ENCODE peak calls at places on chromosomes 7 and 10, in six cellular contexts. E is CD4-positive, alpha-beta memory T cell; B is colonic mucosa; M is CD8-positive, alpha-beta T cell; N is fibroblast of lung; K is psoas muscle. P is an unnamed sample.
A peak's percentile ranks its signal among the peaks of the same experiment; 100 is the strongest.

GRCh38 chr7:18345641-18346234 is 149.8 kb upstream of the HDAC9 start:
- DNase-seq in E (peak; percentile 26), B (peak; percentile 51), M (peak; percentile 25), N (peak; percentile 36), K (no peak), P (no peak)

GRCh38 chr7:82081644-82082224 is 311.9 kb upstream of the HGF start:
- DNase-seq in E (no peak), B (no peak), M (no peak), N (no peak), K (peak; percentile 39), P (no peak)

GRCh38 chr7:91310829-91311460 is 46.7 kb downstream of the FZD1 start:
- DNase-seq in E (no peak), B (peak; percentile 29), M (no peak), N (peak; percentile 81), K (no peak), P (no peak)

GRCh38 chr7:84337386-84337785 is 142.8 kb upstream of the SEMA3A start:
- DNase-seq in E (no peak), B (no peak), M (no peak), N (peak; percentile 91), K (no peak), P (no peak)

GRCh38 chr7:124124201-124124600 is 91.3 kb upstream of the TMEM229A start:
- DNase-seq in E (no peak), B (no peak), M (no peak), N (no peak), K (no peak), P (no peak)

GRCh38 chr7:128115326-128115820 is 84.1 kb upstream of the LRRC4 start:
- DNase-seq in E (no peak), B (peak; percentile 7), M (no peak), N (no peak), K (no peak), P (no peak)

GRCh38 chr7:30327813-30328212 is 43.4 kb downstream of the ZNRF2 start:
- DNase-seq in E (no peak), B (no peak), M (no peak), N (peak; percentile 56), K (no peak), P (no peak)

GRCh38 chr7:2760098-2760889 is 72.3 kb downstream of the AMZ1 start:
- DNase-seq in E (no peak), B (peak; percentile 92), M (no peak), N (peak; percentile 44), K (peak; percentile 80), P (peak; percentile 28)

GRCh38 chr7:98949336-98950044 is 71.2 kb downstream of the TRRAP start:
- DNase-seq in E (no peak), B (no peak), M (no peak), N (no peak), K (peak; percentile 67), P (peak; percentile 4)

GRCh38 chr10:56348101-56348500 is 13.0 kb downstream of the ZWINT start:
- DNase-seq in E (no peak), B (no peak), M (no peak), N (no peak), K (no peak), P (no peak)

GRCh38 chr7:140655511-140656408 is 15.1 kb upstream of the DENND2A start:
- DNase-seq in E (no peak), B (no peak), M (no peak), N (no peak), K (no peak), P (no peak)

DNA sequence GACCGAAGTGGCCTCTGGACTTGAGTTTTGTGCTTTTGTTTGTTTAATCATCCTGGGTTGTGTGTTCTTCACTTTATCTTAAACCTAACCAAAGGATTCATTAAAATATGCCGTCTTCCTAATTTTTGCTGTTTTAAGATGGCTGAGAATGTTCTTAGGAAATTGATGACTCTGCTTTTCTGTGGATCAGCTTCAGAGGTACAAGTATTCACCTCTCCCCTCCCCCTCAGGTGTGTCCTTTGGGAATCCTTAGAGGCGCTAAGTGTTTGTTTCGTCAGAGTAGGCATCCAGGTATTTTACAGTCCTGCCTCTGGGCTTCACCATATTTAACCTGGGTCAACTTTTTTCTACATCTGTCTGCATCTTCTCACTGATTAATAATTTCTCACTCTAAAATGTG is 1.1 kb downstream of the CCDC126 start:
- DNase-seq in E (no peak), B (no peak), M (no peak), N (no peak), K (no peak), P (no peak)
- H3K4me3 ChIP-seq in E (peak overlapping the region; percentile 67), B (peak overlapping the region; percentile 75), M (peak overlapping the region; percentile 91), N (peak overlapping the region; percentile 76), K (peak overlapping the region; percentile 84), P (peak overlapping the region; percentile 71)

DNA sequence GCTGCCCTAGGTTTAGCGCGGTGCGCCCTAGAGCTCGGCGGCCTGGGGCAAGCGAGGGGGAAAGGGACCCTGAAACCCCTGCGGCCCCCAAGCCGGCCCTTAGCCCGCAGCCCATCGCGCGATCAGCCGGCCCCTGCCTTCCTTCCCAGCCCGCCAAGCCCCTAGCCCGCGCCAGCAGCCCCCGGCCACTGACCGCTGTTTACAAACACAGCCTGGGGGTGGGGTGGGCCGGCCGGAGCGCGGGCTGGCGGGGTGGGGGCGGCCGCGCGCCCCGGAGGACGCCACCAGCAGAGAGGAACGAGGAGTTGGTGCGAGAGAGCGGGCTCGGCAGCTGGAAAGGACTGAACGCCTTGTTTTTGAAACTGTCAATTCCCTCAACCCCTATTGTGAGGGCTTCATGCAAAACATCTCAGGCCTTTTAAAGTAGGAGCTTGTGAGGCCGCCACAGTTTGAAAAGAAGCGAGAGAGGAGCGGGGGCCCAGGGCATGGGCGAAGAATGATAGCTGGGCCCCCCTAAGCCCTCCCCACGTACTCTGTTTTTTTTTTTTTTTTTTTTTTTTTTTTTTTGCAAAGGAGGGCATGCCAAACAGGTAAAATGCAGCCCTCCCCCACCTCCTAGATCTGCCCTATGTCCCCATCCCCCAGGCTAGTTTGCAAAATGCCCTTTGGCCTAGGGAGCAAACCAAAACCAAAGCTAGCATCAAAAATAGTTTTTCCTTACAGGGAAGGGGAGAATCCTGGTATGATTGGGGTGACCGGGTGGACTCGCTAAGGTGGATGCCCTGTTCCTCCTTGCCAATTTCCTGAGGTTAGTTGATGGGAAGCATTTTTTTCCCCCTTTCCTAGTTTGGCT is 15.0 kb downstream of the SKIDA1 start:
- DNase-seq in E (no peak), B (no peak), M (no peak), N (peak; percentile 35), K (no peak), P (no peak)
- H3K27me3 ChIP-seq in E (peaks cover 32% of the 10 kb centered on the region), B (peaks cover 30% of the 10 kb centered on the region), M (peaks cover 29% of the 10 kb centered on the region), N (no peaks in the 10 kb centered on the region), K (no peaks in the 10 kb centered on the region), P (no peaks in the 10 kb centered on the region)

DNA sequence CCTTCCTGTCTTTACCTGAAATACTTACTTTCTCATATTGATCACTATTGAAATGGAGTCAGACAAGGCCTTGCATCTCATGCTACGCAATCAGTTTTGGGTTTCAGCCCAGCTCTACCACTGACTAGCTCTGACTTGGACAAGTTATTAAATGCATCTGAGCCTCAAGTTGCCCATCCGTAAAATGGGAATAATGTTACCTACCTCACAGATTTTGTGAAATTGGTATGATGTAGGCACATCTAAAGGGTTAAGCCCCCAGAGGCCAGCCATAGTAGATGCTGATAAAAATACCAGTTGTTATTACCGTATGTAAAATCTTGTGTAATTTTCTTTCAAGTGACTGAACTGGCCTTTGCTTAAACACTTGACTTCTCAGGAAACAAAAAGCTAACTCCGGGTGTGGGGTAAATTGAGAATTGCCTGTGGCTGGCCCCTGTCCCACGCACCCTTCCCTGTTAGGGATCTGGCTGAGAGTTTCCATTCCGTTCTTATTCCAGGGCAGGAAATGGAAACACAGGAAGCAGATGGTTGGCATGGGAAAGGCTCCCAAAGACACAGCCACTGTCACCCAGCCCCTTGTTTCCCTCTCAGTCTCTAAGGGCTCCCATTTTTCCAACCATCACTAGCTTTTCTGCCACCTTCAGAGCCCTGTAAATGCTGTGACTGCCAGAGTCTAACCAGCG is 7.6 kb downstream of the DUSP5 start:
- DNase-seq in E (no peak), B (no peak), M (no peak), N (no peak), K (no peak), P (no peak)
- H3K36me3 ChIP-seq in E (peaks cover 38% of the 10 kb centered on the region), B (no peaks in the 10 kb centered on the region), M (no peaks in the 10 kb centered on the region), N (peaks cover 28% of the 10 kb centered on the region), K (peaks cover 4% of the 10 kb centered on the region), P (peaks cover 27% of the 10 kb centered on the region)

GRCh38 chr7:73622527-73622908 is 1.8 kb downstream of the MLXIPL start:
- DNase-seq in E (no peak), B (no peak), M (no peak), N (no peak), K (no peak), P (peak; percentile 25)
- H3K4me3 ChIP-seq in E (no peak overlapping the region), B (no peak overlapping the region), M (no peak overlapping the region), N (no peak overlapping the region), K (peak overlapping the region; percentile 67), P (no peak overlapping the region)